ENCODE peak calls at places on chromosomes 13 and 19, in eight cellular contexts. One of them, this sample, is unnamed. For H3K4me1, the result is how much of the 10 kb centered on the place peaks cover.

GRCh38 chr19:53947624-53948023 is 15.1 kb upstream of the CACNG8 start:
- DNase-seq in prostate gland: no peak
- DNase-seq in suprapubic skin: no peak
- DNase-seq in breast epithelium: no peak
- DNase-seq in transverse colon: no peak
- DNase-seq in HCT116: peak
- DNase-seq in upper lobe of left lung: no peak
- DNase-seq in GM12878: no peak
- DNase-seq in this sample: no peak

GRCh38 chr13:51793570-51794273 is 10.2 kb downstream of the DHRS12 start:
- DNase-seq in prostate gland: no peak
- DNase-seq in suprapubic skin: no peak
- DNase-seq in breast epithelium: no peak
- DNase-seq in transverse colon: no peak
- DNase-seq in HCT116: peak
- DNase-seq in upper lobe of left lung: no peak
- DNase-seq in GM12878: peak
- DNase-seq in this sample: no peak

GRCh38 chr19:3897936-3898335 is 17.5 kb downstream of the ATCAY start:
- DNase-seq in prostate gland: no peak
- DNase-seq in suprapubic skin: no peak
- DNase-seq in breast epithelium: no peak
- DNase-seq in transverse colon: no peak
- DNase-seq in HCT116: no peak
- DNase-seq in upper lobe of left lung: no peak
- DNase-seq in GM12878: no peak
- DNase-seq in this sample: no peak

GRCh38 chr19:6126335-6126974 is 9.0 kb upstream of the ACSBG2 start:
- DNase-seq in prostate gland: no peak
- DNase-seq in suprapubic skin: no peak
- DNase-seq in breast epithelium: no peak
- DNase-seq in transverse colon: no peak
- DNase-seq in HCT116: peak
- DNase-seq in upper lobe of left lung: no peak
- DNase-seq in GM12878: peak
- DNase-seq in this sample: no peak

GRCh38 chr19:2454199-2454961 is 2.4 kb downstream of the LMNB2 start:
- DNase-seq in prostate gland: no peak
- DNase-seq in suprapubic skin: no peak
- DNase-seq in breast epithelium: no peak
- DNase-seq in transverse colon: no peak
- DNase-seq in HCT116: no peak
- DNase-seq in upper lobe of left lung: no peak
- DNase-seq in GM12878: no peak
- DNase-seq in this sample: no peak

GRCh38 chr19:48844472-48844871 is 8.2 kb upstream of the HSD17B14 start:
- DNase-seq in prostate gland: no peak
- DNase-seq in suprapubic skin: no peak
- DNase-seq in breast epithelium: no peak
- DNase-seq in transverse colon: no peak
- DNase-seq in HCT116: peak
- DNase-seq in upper lobe of left lung: no peak
- DNase-seq in GM12878: no peak
- DNase-seq in this sample: no peak

GRCh38 chr13:37978680-37979079 is 109.1 kb upstream of the TRPC4 start:
- DNase-seq in prostate gland: no peak
- DNase-seq in suprapubic skin: no peak
- DNase-seq in breast epithelium: no peak
- DNase-seq in transverse colon: no peak
- DNase-seq in HCT116: no peak
- DNase-seq in upper lobe of left lung: no peak
- DNase-seq in GM12878: no peak
- DNase-seq in this sample: no peak

GRCh38 chr13:21745307-21745706 is 74.4 kb downstream of the FGF9 start:
- DNase-seq in prostate gland: no peak
- DNase-seq in suprapubic skin: no peak
- DNase-seq in breast epithelium: no peak
- DNase-seq in transverse colon: no peak
- DNase-seq in HCT116: no peak
- DNase-seq in upper lobe of left lung: no peak
- DNase-seq in GM12878: no peak
- DNase-seq in this sample: no peak

GRCh38 chr19:39160523-39160861 is 34.9 kb downstream of the PAK4 start:
- DNase-seq in prostate gland: peak
- DNase-seq in suprapubic skin: no peak
- DNase-seq in breast epithelium: peak
- DNase-seq in transverse colon: no peak
- DNase-seq in HCT116: no peak
- DNase-seq in upper lobe of left lung: no peak
- DNase-seq in GM12878: no peak
- DNase-seq in this sample: no peak

GRCh38 chr13:83496501-83496900 is 385.8 kb downstream of the SLITRK1 start:
- DNase-seq in prostate gland: no peak
- DNase-seq in suprapubic skin: no peak
- DNase-seq in breast epithelium: no peak
- DNase-seq in transverse colon: no peak
- DNase-seq in HCT116: no peak
- DNase-seq in upper lobe of left lung: no peak
- DNase-seq in GM12878: no peak
- DNase-seq in this sample: no peak

GRCh38 chr13:24713022-24713421 is 32.8 kb downstream of the ATP12A start:
- DNase-seq in prostate gland: no peak
- DNase-seq in suprapubic skin: no peak
- DNase-seq in breast epithelium: no peak
- DNase-seq in transverse colon: no peak
- DNase-seq in HCT116: no peak
- DNase-seq in upper lobe of left lung: no peak
- DNase-seq in GM12878: no peak
- DNase-seq in this sample: no peak

GRCh38 chr13:78241278-78241919 is 322.8 kb upstream of the EDNRB start:
- DNase-seq in prostate gland: no peak
- DNase-seq in suprapubic skin: no peak
- DNase-seq in breast epithelium: no peak
- DNase-seq in transverse colon: peak
- DNase-seq in HCT116: no peak
- DNase-seq in upper lobe of left lung: no peak
- DNase-seq in GM12878: no peak
- DNase-seq in this sample: no peak

GRCh38 chr19:58304748-58305064 is 471 bp upstream of the ERVK3-1 start:
- DNase-seq in prostate gland: no peak
- DNase-seq in suprapubic skin: no peak
- DNase-seq in breast epithelium: no peak
- DNase-seq in transverse colon: no peak
- DNase-seq in HCT116: no peak
- DNase-seq in upper lobe of left lung: no peak
- DNase-seq in GM12878: no peak
- DNase-seq in this sample: no peak

GRCh38 chr13:111265701-111266035 is 54.8 kb upstream of the TEX29 start:
- DNase-seq in prostate gland: no peak
- DNase-seq in suprapubic skin: no peak
- DNase-seq in breast epithelium: no peak
- DNase-seq in transverse colon: no peak
- DNase-seq in HCT116: no peak
- DNase-seq in upper lobe of left lung: no peak
- DNase-seq in GM12878: no peak
- DNase-seq in this sample: no peak

GRCh38 chr13:111265006-111265700 is 55.3 kb upstream of the TEX29 start:
- DNase-seq in prostate gland: no peak
- DNase-seq in suprapubic skin: no peak
- DNase-seq in breast epithelium: no peak
- DNase-seq in transverse colon: no peak
- DNase-seq in HCT116: no peak
- DNase-seq in upper lobe of left lung: no peak
- DNase-seq in GM12878: no peak
- DNase-seq in this sample: no peak

GRCh38 chr13:111269508-111269907 is 50.9 kb upstream of the TEX29 start:
- DNase-seq in prostate gland: no peak
- DNase-seq in suprapubic skin: no peak
- DNase-seq in breast epithelium: no peak
- DNase-seq in transverse colon: no peak
- DNase-seq in HCT116: no peak
- DNase-seq in upper lobe of left lung: peak
- DNase-seq in GM12878: no peak
- DNase-seq in this sample: no peak

GRCh38 chr13:111267784-111268183 is 52.7 kb upstream of the TEX29 start:
- DNase-seq in prostate gland: no peak
- DNase-seq in suprapubic skin: no peak
- DNase-seq in breast epithelium: no peak
- DNase-seq in transverse colon: no peak
- DNase-seq in HCT116: no peak
- DNase-seq in upper lobe of left lung: no peak
- DNase-seq in GM12878: no peak
- DNase-seq in this sample: no peak

GRCh38 chr13:111267205-111267604 is 53.2 kb upstream of the TEX29 start:
- DNase-seq in prostate gland: no peak
- DNase-seq in suprapubic skin: no peak
- DNase-seq in breast epithelium: no peak
- DNase-seq in transverse colon: no peak
- DNase-seq in HCT116: no peak
- DNase-seq in upper lobe of left lung: no peak
- DNase-seq in GM12878: no peak
- DNase-seq in this sample: no peak
- H3K4me1 ChIP-seq in prostate gland: under half
- H3K4me1 ChIP-seq in suprapubic skin: under half
- H3K4me1 ChIP-seq in breast epithelium: under half
- H3K4me1 ChIP-seq in transverse colon: under half
- H3K4me1 ChIP-seq in HCT116: under half
- H3K4me1 ChIP-seq in upper lobe of left lung: under half
- H3K4me1 ChIP-seq in GM12878: under half
- H3K4me1 ChIP-seq in this sample: under half

DNA sequence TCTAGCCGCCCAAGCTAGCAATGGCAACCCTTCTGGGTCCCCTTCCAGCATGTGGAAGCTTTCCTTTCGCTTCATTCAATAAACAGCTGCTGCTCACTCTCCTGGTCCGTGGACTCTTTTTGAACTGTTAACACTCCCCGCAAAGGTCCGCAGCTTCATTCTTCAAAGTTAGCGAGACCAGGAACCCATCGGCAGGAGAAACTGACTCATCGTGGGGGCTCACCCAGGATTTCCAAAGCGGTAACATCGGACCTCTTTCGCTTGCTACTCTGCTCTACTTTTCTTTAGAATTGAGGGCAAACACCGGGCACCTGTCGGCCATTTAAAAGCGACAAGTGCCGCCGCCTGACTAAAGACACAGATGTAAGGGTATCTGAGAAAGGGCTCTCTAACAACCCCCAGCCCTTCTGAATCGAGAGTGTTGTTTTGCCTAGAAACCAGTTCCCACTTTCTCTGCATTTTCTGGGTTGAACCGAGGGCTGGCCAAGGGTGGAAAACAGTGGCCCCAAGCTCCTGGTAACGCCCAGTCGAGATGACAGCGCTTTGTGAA is 5.8 kb downstream of the UBA52 start:
- DNase-seq in prostate gland: no peak
- DNase-seq in suprapubic skin: no peak
- DNase-seq in breast epithelium: no peak
- DNase-seq in transverse colon: no peak
- DNase-seq in HCT116: no peak
- DNase-seq in upper lobe of left lung: no peak
- DNase-seq in GM12878: no peak
- DNase-seq in this sample: no peak
- TF ChIP-seq POLR2A in prostate gland: no peak
- TF ChIP-seq POLR2A in suprapubic skin: no peak
- TF ChIP-seq POLR2A in breast epithelium: no peak
- TF ChIP-seq POLR2A in transverse colon: no peak
- TF ChIP-seq POLR2A in HCT116: no peak
- TF ChIP-seq POLR2A in upper lobe of left lung: no peak
- TF ChIP-seq POLR2A in GM12878: peak
- TF ChIP-seq POLR2A in this sample: no peak

DNA sequence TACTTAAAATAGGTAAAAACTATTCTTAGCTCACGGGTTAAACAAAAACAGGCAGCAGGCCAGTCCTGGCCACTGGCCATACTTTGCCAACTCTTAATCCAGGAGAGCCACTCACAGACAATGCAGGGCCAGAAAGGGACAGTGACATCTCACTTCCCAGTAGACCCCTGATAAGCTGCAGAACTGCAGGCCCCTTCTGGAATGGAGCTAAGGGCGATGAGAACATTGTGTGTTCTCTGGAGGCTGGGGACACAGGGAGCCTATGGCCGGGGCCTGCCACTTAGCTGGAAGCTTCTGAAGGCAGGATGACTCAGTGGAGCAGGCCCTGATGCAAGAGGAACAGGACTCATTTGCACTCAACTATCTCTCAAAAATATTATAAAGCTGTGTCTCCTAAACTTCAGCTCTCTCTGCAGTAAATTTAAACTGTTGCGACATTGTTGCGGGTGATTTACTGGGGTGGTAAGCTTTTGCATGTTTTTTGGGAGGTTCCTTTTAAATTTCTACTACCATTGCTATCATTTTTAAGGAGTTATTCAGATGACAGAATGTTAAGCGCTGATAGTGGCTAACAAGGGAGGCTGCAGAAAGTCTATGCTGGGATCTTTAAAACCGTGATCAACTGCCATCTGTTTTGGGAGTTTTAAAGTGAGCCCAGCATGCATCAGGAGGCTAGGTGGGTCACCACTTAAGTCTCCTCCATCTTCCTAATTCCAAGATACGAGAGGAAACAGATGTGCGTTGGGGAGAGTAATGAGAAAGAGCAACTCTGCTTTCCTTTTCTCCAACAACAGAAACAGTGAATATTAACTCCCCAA is 33.2 kb upstream of the KATNAL1 start:
- DNase-seq in prostate gland: no peak
- DNase-seq in suprapubic skin: no peak
- DNase-seq in breast epithelium: no peak
- DNase-seq in transverse colon: peak
- DNase-seq in HCT116: peak
- DNase-seq in upper lobe of left lung: no peak
- DNase-seq in GM12878: no peak
- DNase-seq in this sample: no peak
- TF ChIP-seq POLR2AphosphoS5 in prostate gland: no peak
- TF ChIP-seq POLR2AphosphoS5 in suprapubic skin: no peak
- TF ChIP-seq POLR2AphosphoS5 in breast epithelium: peak
- TF ChIP-seq POLR2AphosphoS5 in transverse colon: peak
- TF ChIP-seq POLR2AphosphoS5 in HCT116: no peak
- TF ChIP-seq POLR2AphosphoS5 in upper lobe of left lung: peak
- TF ChIP-seq POLR2AphosphoS5 in GM12878: no peak
- TF ChIP-seq POLR2AphosphoS5 in this sample: no peak

GRCh38 chr19:16361254-16361653 is 36.6 kb downstream of the KLF2 start:
- DNase-seq in prostate gland: peak
- DNase-seq in suprapubic skin: no peak
- DNase-seq in breast epithelium: no peak
- DNase-seq in transverse colon: no peak
- DNase-seq in HCT116: no peak
- DNase-seq in upper lobe of left lung: no peak
- DNase-seq in GM12878: no peak
- DNase-seq in this sample: no peak

GRCh38 chr19:16361926-16362325 is 37.3 kb downstream of the KLF2 start:
- DNase-seq in prostate gland: no peak
- DNase-seq in suprapubic skin: no peak
- DNase-seq in breast epithelium: no peak
- DNase-seq in transverse colon: no peak
- DNase-seq in HCT116: no peak
- DNase-seq in upper lobe of left lung: no peak
- DNase-seq in GM12878: no peak
- DNase-seq in this sample: no peak

GRCh38 chr19:16359074-16359473 is 34.4 kb downstream of the KLF2 start:
- DNase-seq in prostate gland: peak
- DNase-seq in suprapubic skin: no peak
- DNase-seq in breast epithelium: no peak
- DNase-seq in transverse colon: no peak
- DNase-seq in HCT116: no peak
- DNase-seq in upper lobe of left lung: no peak
- DNase-seq in GM12878: no peak
- DNase-seq in this sample: no peak

GRCh38 chr19:16359964-16360363 is 35.3 kb downstream of the KLF2 start:
- DNase-seq in prostate gland: no peak
- DNase-seq in suprapubic skin: no peak
- DNase-seq in breast epithelium: no peak
- DNase-seq in transverse colon: no peak
- DNase-seq in HCT116: no peak
- DNase-seq in upper lobe of left lung: no peak
- DNase-seq in GM12878: no peak
- DNase-seq in this sample: no peak

GRCh38 chr19:16360738-16361137 is 36.1 kb downstream of the KLF2 start:
- DNase-seq in prostate gland: no peak
- DNase-seq in suprapubic skin: no peak
- DNase-seq in breast epithelium: no peak
- DNase-seq in transverse colon: no peak
- DNase-seq in HCT116: no peak
- DNase-seq in upper lobe of left lung: no peak
- DNase-seq in GM12878: no peak
- DNase-seq in this sample: no peak
- H3K4me1 ChIP-seq in prostate gland: under half
- H3K4me1 ChIP-seq in suprapubic skin: under half
- H3K4me1 ChIP-seq in breast epithelium: under half
- H3K4me1 ChIP-seq in transverse colon: under half
- H3K4me1 ChIP-seq in HCT116: under half
- H3K4me1 ChIP-seq in upper lobe of left lung: under half
- H3K4me1 ChIP-seq in GM12878: under half
- H3K4me1 ChIP-seq in this sample: half or more

This sample was measured in spleen.